ENCODE peak calls at places on chromosomes 4 and X, in seven cellular contexts. T is adrenal gland, R is Peyer's patch, Q is breast epithelium, E is IMR-90, X is transverse colon, S is tibial artery. G is an unnamed sample.

GRCh38 chr4:74682567-74683359 is 111.6 kb downstream of the BTC start:
- DNase-seq in T (peak; percentile 76), R (no peak), Q (no peak), E (peak; percentile 95), X (no peak), S (no peak), G (no peak)

GRCh38 chr4:25163216-25163615 is 3.0 kb upstream of the SEPSECS start:
- DNase-seq in T (no peak), R (no peak), Q (no peak), E (no peak), X (no peak), S (no peak), G (no peak)

GRCh38 chr4:16125571-16126445 is 42.0 kb upstream of the PROM1 start:
- DNase-seq in T (no peak), R (no peak), Q (peak; percentile 64), E (no peak), X (no peak), S (no peak), G (no peak)

GRCh38 chrX:137052641-137053235 is 18.9 kb upstream of the GPR101 start:
- DNase-seq in T (no peak), R (no peak), Q (no peak), E (no peak), X (no peak), S (no peak), G (no peak)

GRCh38 chr4:128528793-128529553 is 241.4 kb upstream of the PGRMC2 start:
- DNase-seq in T (peak; percentile 73), R (no peak), Q (peak; percentile 31), E (peak; percentile 99), X (no peak), S (peak; percentile 65), G (no peak)

GRCh38 chrX:1618689-1619088 is 3.8 kb downstream of the ASMT start:
- DNase-seq in T (no peak), R (no peak), Q (no peak), E (no peak), X (no peak), S (no peak), G (no peak)

GRCh38 chr4:67700119-67700873 is 659 bp downstream of the UBA6 start:
- DNase-seq in T (peak; percentile 25), R (no peak), Q (peak; percentile 20), E (peak; percentile 27), X (no peak), S (no peak), G (no peak)

GRCh38 chrX:129996120-129996519 is 13.7 kb downstream of the BCORL1 start:
- DNase-seq in T (peak; percentile 32), R (no peak), Q (no peak), E (peak; percentile 16), X (no peak), S (no peak), G (no peak)

GRCh38 chr4:164768516-164768915 is 14.6 kb downstream of the SMIM31 start:
- DNase-seq in T (no peak), R (no peak), Q (no peak), E (peak; percentile 3), X (no peak), S (no peak), G (no peak)

GRCh38 chr4:149765630-149766029 is 50.0 kb downstream of the IQCM start:
- DNase-seq in T (no peak), R (no peak), Q (no peak), E (peak; percentile 83), X (no peak), S (no peak), G (no peak)

GRCh38 chrX:48606091-48606490 is 8.8 kb downstream of the WDR13 start:
- DNase-seq in T (no peak), R (no peak), Q (no peak), E (no peak), X (no peak), S (no peak), G (no peak)

GRCh38 chr4:23876418-23877089 is 13.3 kb downstream of the PPARGC1A start:
- DNase-seq in T (no peak), R (no peak), Q (no peak), E (no peak), X (peak; percentile 35), S (no peak), G (no peak)

GRCh38 chr4:23878235-23878861 is 11.5 kb downstream of the PPARGC1A start:
- DNase-seq in T (no peak), R (no peak), Q (no peak), E (no peak), X (no peak), S (no peak), G (no peak)

GRCh38 chr4:23875317-23875716 is 14.5 kb downstream of the PPARGC1A start:
- DNase-seq in T (no peak), R (no peak), Q (no peak), E (peak; percentile 6), X (no peak), S (no peak), G (no peak)

GRCh38 chr4:23878912-23879732 is 10.7 kb downstream of the PPARGC1A start:
- DNase-seq in T (no peak), R (no peak), Q (no peak), E (peak; percentile 28), X (no peak), S (no peak), G (no peak)

DNA sequence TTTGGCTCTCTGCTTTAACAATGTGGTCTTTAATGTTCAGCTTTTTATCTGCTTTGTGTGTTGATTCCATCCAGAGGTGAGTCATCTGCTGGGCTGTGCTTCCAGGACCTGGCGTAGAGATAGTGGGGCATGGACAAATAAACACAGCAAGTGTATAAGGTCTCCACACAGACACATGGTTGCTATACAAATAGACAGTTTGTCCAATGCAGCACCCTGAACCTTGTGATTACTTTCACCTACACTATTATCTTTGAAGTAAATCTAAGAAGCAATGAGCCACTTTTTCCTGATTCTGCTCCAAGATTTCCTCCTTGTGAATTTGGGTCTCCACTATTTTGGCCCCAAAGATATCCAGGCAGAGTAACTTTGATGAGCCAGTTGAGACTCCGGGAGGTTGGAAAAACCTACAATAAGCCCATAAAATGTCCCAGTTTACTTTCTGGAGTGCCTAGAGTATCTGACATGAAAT is 12.1 kb downstream of the PPARGC1A start:
- DNase-seq in T (peak; percentile 40), R (peak; percentile 55), Q (no peak), E (peak; percentile 84), X (peak; percentile 62), S (peak; percentile 42), G (no peak)
- H3K4me1 ChIP-seq in T (peaks cover 3% of the 10 kb centered on the region), R (no peaks in the 10 kb centered on the region), Q (no peaks in the 10 kb centered on the region), E (no peaks in the 10 kb centered on the region), X (peaks cover 33% of the 10 kb centered on the region), S (no peaks in the 10 kb centered on the region), G (peaks cover 4% of the 10 kb centered on the region)

DNA sequence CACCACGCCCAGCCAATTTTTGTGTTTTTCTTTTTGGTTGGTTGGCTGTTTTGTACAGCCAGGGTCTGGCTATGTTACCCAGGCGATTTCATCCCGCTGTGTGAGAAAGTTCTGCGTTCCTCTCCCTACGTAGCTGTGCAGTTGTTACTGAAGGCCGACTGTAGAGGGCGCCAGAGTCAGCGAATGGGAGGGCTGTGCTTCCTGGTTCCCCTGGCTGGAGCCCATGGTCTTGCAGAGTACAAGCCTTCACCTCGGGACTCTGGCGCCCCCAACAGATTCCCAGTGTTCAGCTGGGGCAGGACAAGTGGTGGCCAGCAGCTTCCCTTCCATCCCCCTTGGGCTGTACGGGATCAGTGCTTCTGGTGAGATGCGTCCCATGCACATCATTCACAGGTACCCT is 5.6 kb upstream of the CT45A1 start:
- DNase-seq in T (peak; percentile 26), R (no peak), Q (no peak), E (no peak), X (peak; percentile 16), S (no peak), G (no peak)
- TF ChIP-seq CTCF in T (no peak), R (no peak), Q (no peak), E (peak; percentile 11), X (no peak), S (no peak), G (no peak)

GRCh38 chr4:7917669-7918068 is 22.0 kb downstream of the AFAP1 start:
- DNase-seq in T (no peak), R (no peak), Q (no peak), E (no peak), X (no peak), S (no peak), G (no peak)

GRCh38 chr4:7924163-7924562 is 15.5 kb downstream of the AFAP1 start:
- DNase-seq in T (no peak), R (no peak), Q (no peak), E (no peak), X (no peak), S (no peak), G (no peak)

GRCh38 chr4:7915875-7916242 is 23.8 kb downstream of the AFAP1 start:
- DNase-seq in T (no peak), R (no peak), Q (no peak), E (no peak), X (no peak), S (no peak), G (no peak)

GRCh38 chr4:7922466-7922865 is 17.2 kb downstream of the AFAP1 start:
- DNase-seq in T (peak; percentile 59), R (no peak), Q (no peak), E (no peak), X (no peak), S (no peak), G (no peak)

GRCh38 chr4:7918981-7919380 is 20.7 kb downstream of the AFAP1 start:
- DNase-seq in T (no peak), R (no peak), Q (no peak), E (no peak), X (no peak), S (no peak), G (no peak)
- H3K4me1 ChIP-seq in T (no peaks in the 10 kb centered on the region), R (no peaks in the 10 kb centered on the region), Q (no peaks in the 10 kb centered on the region), E (peaks cover 14% of the 10 kb centered on the region), X (peaks cover 5% of the 10 kb centered on the region), S (no peaks in the 10 kb centered on the region), G (no peaks in the 10 kb centered on the region)

DNA sequence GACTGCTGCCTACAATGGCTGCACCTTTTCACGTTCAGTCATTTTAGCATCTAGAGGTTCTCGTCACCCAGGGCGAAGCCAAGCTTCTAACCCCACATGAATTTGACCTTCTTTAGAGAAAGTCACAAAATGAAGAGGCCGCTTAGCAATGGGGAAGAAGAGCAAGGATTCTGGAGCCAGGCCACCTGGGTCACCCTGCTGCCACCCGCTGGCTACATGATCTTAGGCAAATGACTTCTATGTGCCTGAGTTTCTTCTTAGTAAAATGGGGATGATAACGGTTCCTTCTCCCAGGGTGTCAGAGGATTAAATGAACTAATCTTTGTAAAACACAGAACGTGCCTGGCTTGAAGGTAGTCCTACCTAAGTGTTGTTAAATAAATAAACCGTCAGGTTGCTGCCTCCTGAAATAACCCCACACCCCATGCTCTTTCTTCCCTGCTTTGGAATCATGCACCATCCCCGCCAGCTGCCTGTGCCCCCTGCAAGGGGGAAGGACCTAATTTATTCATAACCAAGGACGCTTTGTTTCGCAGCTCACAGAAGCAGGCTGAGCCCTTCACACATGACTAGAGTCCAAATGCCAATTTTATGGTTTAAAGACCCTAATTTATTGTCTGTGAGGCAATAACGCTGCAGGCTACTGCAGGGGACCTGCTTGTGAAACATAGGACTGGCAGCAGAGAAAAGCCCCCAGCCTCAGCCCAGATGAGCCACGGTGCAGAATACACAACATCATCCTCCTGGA is 28.6 kb upstream of the NSG1 start:
- DNase-seq in T (no peak), R (no peak), Q (no peak), E (no peak), X (no peak), S (no peak), G (no peak)
- TF ChIP-seq CTCF in T (no peak), R (no peak), Q (no peak), E (no peak), X (no peak), S (no peak), G (no peak)

GRCh38 chrX:51571821-51572220 is 46.9 kb downstream of the CENPVL3 start:
- DNase-seq in T (no peak), R (no peak), Q (no peak), E (no peak), X (no peak), S (no peak), G (no peak)
- H3K4me1 ChIP-seq in T (no peaks in the 10 kb centered on the region), R (no peaks in the 10 kb centered on the region), Q (no peaks in the 10 kb centered on the region), E (peaks cover 3% of the 10 kb centered on the region), X (no peaks in the 10 kb centered on the region), S (no peaks in the 10 kb centered on the region), G (no peaks in the 10 kb centered on the region)